ENCODE peak calls at places on chromosomes 6 and 20, in four cellular contexts. I, E, N and Q are unnamed samples.

GRCh38 chr20:1338096-1338495 is 9.2 kb upstream of the SDCBP2 start:
- DNase-seq in I (no peak), E (no peak), N (no peak), Q (no peak)

GRCh38 chr6:125432968-125433367 is 131.2 kb upstream of the HDDC2 start:
- DNase-seq in E (no peak), N (no peak), I (no peak), Q (no peak)

GRCh38 chr6:158161566-158162254 is 6.4 kb downstream of the SERAC1 start:
- DNase-seq in I (no peak), E (no peak), N (no peak), Q (no peak)

GRCh38 chr6:169042061-169042460 is 211.6 kb downstream of the THBS2 start:
- DNase-seq in N (no peak), I (no peak), E (no peak), Q (no peak)

GRCh38 chr6:32081168-32081624 is 27.9 kb downstream of the TNXB start:
- DNase-seq in N (no peak), I (no peak), E (peak; percentile 88), Q (no peak)

GRCh38 chr6:51827580-51827979 is 259.8 kb downstream of the PKHD1 start:
- DNase-seq in I (peak; percentile 54), E (no peak), N (no peak), Q (no peak)

GRCh38 chr6:41187924-41188886 is 12.7 kb downstream of the TREML2 start:
- DNase-seq in I (peak; percentile 41), E (no peak), N (no peak), Q (peak; percentile 93)

GRCh38 chr20:12252793-12253192 is 335.1 kb downstream of the BTBD3 start:
- DNase-seq in I (no peak), E (peak; percentile 41), N (no peak), Q (no peak)

GRCh38 chr6:131136021-131136847 is 967 bp downstream of the AKAP7 start:
- DNase-seq in I (no peak), E (peak; percentile 62), N (no peak), Q (no peak)

GRCh38 chr6:130513770-130514169 is 148.0 kb downstream of the TMEM200A start:
- DNase-seq in I (peak; percentile 36), N (no peak), E (peak; percentile 60), Q (no peak)

GRCh38 chr20:21981179-21981578 is 275.7 kb downstream of the PAX1 start:
- DNase-seq in N (no peak), E (peak; percentile 71), I (no peak), Q (no peak)